ENCODE peak calls at places on chromosomes 7 and 10, in five cellular contexts. M is ovary; R is T-helper 2 cell; Q is NAMALWA; V is activated CD8-positive, alpha-beta memory T cell treated with anti-CD3 and anti-CD28 coated beads for 1 hour. S is an unnamed sample.

GRCh38 chr7:80795174-80795573 is 123.7 kb downstream of the SEMA3C start:
- DNase-seq in Q (no peak), R (no peak), V (no peak), M (no peak), S (no peak)

GRCh38 chr10:44369296-44369695 is 15.6 kb downstream of the CXCL12 start:
- DNase-seq in M (no peak), R (no peak), V (no peak), Q (no peak), S (no peak)

GRCh38 chr10:86400705-86401587 is 34.4 kb upstream of the GRID1 start:
- DNase-seq in R (peak), V (peak), M (peak), Q (peak), S (peak)

GRCh38 chr7:100122067-100122466 is 2.6 kb downstream of the CNPY4 start:
- DNase-seq in M (no peak), Q (peak), R (no peak), V (no peak), S (no peak)

GRCh38 chr7:115221484-115221883 is 299.6 kb downstream of the MDFIC start:
- DNase-seq in V (no peak), R (no peak), Q (no peak), M (no peak), S (no peak)

GRCh38 chr7:110877086-110877485 is 213.8 kb upstream of the LRRN3 start:
- DNase-seq in M (no peak), R (no peak), Q (no peak), V (no peak), S (no peak)

GRCh38 chr10:44465430-44466115 is 80.7 kb upstream of the CXCL12 start:
- DNase-seq in Q (no peak), V (no peak), R (no peak), M (no peak), S (no peak)

GRCh38 chr10:97738616-97739015 is 1.7 kb downstream of the ZFYVE27 start:
- DNase-seq in Q (no peak), R (no peak), V (no peak), M (no peak), S (no peak)

GRCh38 chr10:13271552-13272163 is 28.2 kb downstream of the PHYH start:
- DNase-seq in R (peak), Q (peak), M (peak), V (peak), S (peak)